ENCODE peak calls at places on chromosomes 5 and 9, in six cellular contexts. Y is colonic mucosa, O is fibroblast of lung, S is transverse colon, K is uterus, U is ascending aorta. E is an unnamed sample.
A peak's percentile ranks its signal among the peaks of the same experiment; 100 is the strongest.

GRCh38 chr9:132639322-132639721 is 30.5 kb downstream of the DDX31 start:
- DNase-seq in O (no peak), S (peak; percentile 66), U (no peak), Y (peak; percentile 72), K (no peak), E (no peak)

GRCh38 chr9:86575137-86575536 is 220.9 kb upstream of the TUT7 start:
- DNase-seq in K (no peak), S (no peak), O (no peak), Y (no peak), U (no peak), E (no peak)

GRCh38 chr5:33772276-33772990 is 119.4 kb downstream of the ADAMTS12 start:
- DNase-seq in K (no peak), O (peak; percentile 80), S (no peak), U (no peak), Y (no peak), E (peak; percentile 65)

GRCh38 chr9:76415731-76416130 is 21.5 kb upstream of the RFK start:
- DNase-seq in K (no peak), O (peak; percentile 29), U (no peak), Y (no peak), S (no peak), E (peak; percentile 25)

GRCh38 chr9:90972057-90972456 is 170.4 kb downstream of the SYK start:
- DNase-seq in K (no peak), S (peak; percentile 47), Y (no peak), U (no peak), O (no peak), E (no peak)

GRCh38 chr9:133679056-133679455 is 42.9 kb downstream of the DBH start:
- DNase-seq in O (no peak), U (no peak), Y (no peak), K (no peak), S (no peak), E (no peak)

GRCh38 chr9:114071197-114071795 is 6.8 kb downstream of the AMBP start:
- DNase-seq in Y (no peak), K (no peak), U (no peak), S (no peak), O (no peak), E (no peak)

GRCh38 chr5:415928-416635 is 26.9 kb upstream of the EXOC3 start:
- DNase-seq in O (no peak), S (no peak), Y (no peak), K (no peak), U (no peak), E (no peak)

GRCh38 chr5:140322751-140323731 is 20.1 kb upstream of the PFDN1 start:
- DNase-seq in Y (no peak), U (no peak), O (peak; percentile 74), K (peak; percentile 51), S (no peak), E (peak; percentile 65)

GRCh38 chr5:37272564-37272963 is 23.4 kb upstream of the CPLANE1 start:
- DNase-seq in S (peak; percentile 30), K (no peak), U (no peak), O (no peak), Y (no peak), E (peak; percentile 52)

GRCh38 chr9:122348288-122348777 is 22.5 kb upstream of the PTGS1 start:
- DNase-seq in K (no peak), S (no peak), O (no peak), U (no peak), Y (no peak), E (no peak)

DNA sequence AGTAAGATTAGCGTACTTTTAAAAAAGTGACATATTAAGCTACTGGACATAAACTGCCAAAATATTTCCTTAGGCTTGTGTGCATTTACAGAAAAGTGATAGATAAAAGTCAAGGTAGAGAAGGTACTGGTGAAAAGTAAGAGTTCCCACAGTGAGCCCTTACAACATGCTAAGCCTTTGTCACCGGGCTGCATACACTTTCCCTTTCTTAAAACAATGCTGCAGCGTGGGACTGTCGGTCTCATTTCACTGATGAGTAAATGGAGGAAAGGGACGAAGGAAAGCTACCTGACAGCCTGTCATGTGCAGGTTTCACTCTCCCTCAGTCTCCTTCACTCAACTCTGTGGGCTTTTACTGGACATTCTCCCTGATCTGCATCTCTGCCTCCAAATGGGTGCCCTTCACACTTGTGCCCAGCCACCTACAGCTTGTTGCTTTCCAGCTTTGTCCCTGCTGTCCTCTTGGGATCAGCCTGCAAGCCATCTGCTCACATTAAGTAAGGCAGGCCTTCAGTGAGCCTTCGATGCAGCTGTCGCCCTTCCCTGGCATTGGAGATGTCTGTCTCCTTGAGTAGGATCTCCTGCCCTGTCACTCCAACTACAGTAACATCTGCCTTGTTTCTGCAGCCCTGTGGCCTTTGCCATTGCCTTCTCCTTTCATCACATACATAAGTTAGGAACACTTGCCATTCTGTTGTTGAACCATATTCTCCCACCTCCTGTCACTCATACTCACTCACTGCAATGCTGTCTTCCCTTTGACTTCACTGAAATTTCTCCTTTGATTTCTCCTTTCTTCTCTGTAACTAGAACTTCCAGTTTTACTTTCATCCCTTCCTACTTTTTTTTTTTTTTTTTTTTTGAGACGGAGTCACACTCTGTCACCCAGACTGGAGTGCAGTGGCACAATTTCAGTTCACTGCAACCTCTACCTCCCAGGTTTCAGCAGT is 9.3 kb upstream of the ROPN1L start:
- DNase-seq in U (no peak), O (no peak), K (no peak), Y (no peak), S (no peak), E (no peak)
- H3K36me3 ChIP-seq in U (peaks cover 75% of the 10 kb centered on the region), O (peaks cover 8% of the 10 kb centered on the region), K (no peaks in the 10 kb centered on the region), Y (no peaks in the 10 kb centered on the region), S (peaks cover 50% of the 10 kb centered on the region), E (peaks cover 79% of the 10 kb centered on the region)

GRCh38 chr9:21833090-21833801 is 30.8 kb downstream of the MTAP start:
- DNase-seq in O (no peak), S (no peak), Y (no peak), U (no peak), K (no peak), E (no peak)

GRCh38 chr9:21835111-21835510 is 32.7 kb downstream of the MTAP start:
- DNase-seq in U (no peak), Y (no peak), S (no peak), K (no peak), O (no peak), E (no peak)

GRCh38 chr9:21830589-21830988 is 28.2 kb downstream of the MTAP start:
- DNase-seq in K (no peak), U (no peak), S (no peak), Y (no peak), O (no peak), E (no peak)

GRCh38 chr9:21828853-21829405 is 26.5 kb downstream of the MTAP start:
- DNase-seq in U (no peak), Y (no peak), O (no peak), K (no peak), S (no peak), E (no peak)

GRCh38 chr9:21831841-21832509 is 29.5 kb downstream of the MTAP start:
- DNase-seq in O (peak; percentile 91), K (no peak), U (no peak), Y (no peak), S (no peak), E (peak; percentile 78)
- H3K4me1 ChIP-seq in O (peaks cover 18% of the 10 kb centered on the region), K (no peaks in the 10 kb centered on the region), U (no peaks in the 10 kb centered on the region), Y (no peaks in the 10 kb centered on the region), S (peaks cover 13% of the 10 kb centered on the region), E (peaks cover 30% of the 10 kb centered on the region)

GRCh38 chr5:154895606-154896561 is 37.5 kb downstream of the CNOT8 start:
- DNase-seq in O (no peak), S (no peak), K (no peak), U (no peak), Y (no peak), E (no peak)

GRCh38 chr5:154892370-154892771 is 33.9 kb downstream of the CNOT8 start:
- DNase-seq in O (no peak), Y (no peak), S (no peak), U (no peak), K (no peak), E (no peak)

GRCh38 chr5:154898210-154898609 is 39.8 kb downstream of the CNOT8 start:
- DNase-seq in K (no peak), U (no peak), S (no peak), Y (no peak), O (no peak), E (no peak)

GRCh38 chr5:154896562-154896919 is 38.1 kb downstream of the CNOT8 start:
- DNase-seq in S (no peak), O (no peak), K (no peak), Y (no peak), U (no peak), E (no peak)

GRCh38 chr5:154893381-154893780 is 35.0 kb downstream of the CNOT8 start:
- DNase-seq in K (no peak), U (no peak), S (no peak), Y (no peak), O (no peak), E (no peak)
- H3K36me3 ChIP-seq in K (no peaks in the 10 kb centered on the region), U (peaks cover 95% of the 10 kb centered on the region), S (peaks cover 53% of the 10 kb centered on the region), Y (peaks cover 12% of the 10 kb centered on the region), O (peaks cover 6% of the 10 kb centered on the region), E (peaks cover 85% of the 10 kb centered on the region)

GRCh38 chr5:134248271-134248670 is 22.4 kb upstream of the PPP2CA start:
- DNase-seq in S (no peak), U (no peak), Y (no peak), O (no peak), K (no peak), E (no peak)
- H3K4me1 ChIP-seq in S (no peaks in the 10 kb centered on the region), U (no peaks in the 10 kb centered on the region), Y (no peaks in the 10 kb centered on the region), O (peaks cover 14% of the 10 kb centered on the region), K (no peaks in the 10 kb centered on the region), E (peaks cover 31% of the 10 kb centered on the region)

GRCh38 chr9:98231770-98232478 is 23.5 kb downstream of the TBC1D2 start:
- DNase-seq in O (peak; percentile 94), Y (no peak), S (no peak), U (no peak), K (no peak), E (peak; percentile 86)
- H3K36me3 ChIP-seq in O (peaks cover 8% of the 10 kb centered on the region), Y (peaks cover 6% of the 10 kb centered on the region), S (peaks cover 19% of the 10 kb centered on the region), U (peaks cover 49% of the 10 kb centered on the region), K (no peaks in the 10 kb centered on the region), E (peaks cover 11% of the 10 kb centered on the region)

GRCh38 chr5:151740336-151740942 is 18.0 kb downstream of the ATOX1 start:
- DNase-seq in K (peak; percentile 83), S (peak; percentile 40), O (peak; percentile 94), Y (peak; percentile 45), U (no peak), E (peak; percentile 95)
- H3K4me1 ChIP-seq in K (peaks cover 12% of the 10 kb centered on the region), S (peaks cover 25% of the 10 kb centered on the region), O (peaks cover 32% of the 10 kb centered on the region), Y (no peaks in the 10 kb centered on the region), U (peaks cover 4% of the 10 kb centered on the region), E (peaks cover 84% of the 10 kb centered on the region)

DNA sequence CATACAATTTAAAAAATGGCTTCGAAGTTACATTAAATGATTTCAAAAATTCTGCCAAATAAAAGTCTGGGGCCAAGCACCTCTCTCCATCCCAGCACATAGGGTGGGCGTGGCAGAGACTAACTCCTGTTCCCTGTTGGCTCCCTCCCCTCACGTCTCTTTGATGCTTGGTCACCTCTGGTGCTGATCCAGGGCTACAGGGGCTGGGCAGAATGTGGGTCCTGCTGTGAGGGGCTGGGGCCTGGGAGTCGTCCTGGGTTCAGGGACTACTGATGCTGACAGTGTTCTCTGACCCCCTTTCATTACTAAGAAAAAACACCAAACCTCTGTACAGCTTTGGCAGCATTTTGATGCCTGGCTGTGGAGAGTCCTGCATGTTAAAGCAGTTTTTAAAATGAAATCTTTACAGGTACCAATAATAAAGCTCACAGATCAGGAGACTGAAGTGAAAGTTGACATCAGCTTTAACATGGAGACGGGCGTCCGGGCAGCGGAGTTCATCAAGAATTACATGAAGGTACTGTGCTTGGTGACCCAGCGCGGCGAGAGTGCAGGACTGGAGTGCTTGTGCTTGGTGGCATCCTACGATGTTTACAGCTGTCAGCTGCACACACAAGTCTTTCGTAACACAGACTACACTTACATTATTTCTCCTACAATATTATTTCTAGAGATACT is 29.0 kb downstream of the TENT4A start:
- DNase-seq in O (no peak), K (no peak), Y (no peak), S (no peak), U (no peak), E (no peak)
- H3K36me3 ChIP-seq in O (peaks cover 11% of the 10 kb centered on the region), K (no peaks in the 10 kb centered on the region), Y (no peaks in the 10 kb centered on the region), S (peaks cover 32% of the 10 kb centered on the region), U (peaks cover 70% of the 10 kb centered on the region), E (peaks cover 66% of the 10 kb centered on the region)

GRCh38 chr5:143347698-143348344 is 55.7 kb downstream of the NR3C1 start:
- DNase-seq in U (no peak), K (no peak), O (no peak), S (no peak), Y (no peak), E (peak; percentile 53)
- H3K4me1 ChIP-seq in U (peaks cover 6% of the 10 kb centered on the region), K (no peaks in the 10 kb centered on the region), O (peaks cover 19% of the 10 kb centered on the region), S (peaks cover 44% of the 10 kb centered on the region), Y (no peaks in the 10 kb centered on the region), E (peaks cover 57% of the 10 kb centered on the region)

E was measured in adipocyte.